ENCODE peak calls at places on chromosomes 13 and 19, in ten cellular contexts. J is astrocyte of the cerebellum, P is neural progenitor cell, Q is uterus, W is right atrium auricular region, Z is lung, V is PC-3, C is GM10248, E is fibroblast of pulmonary artery, S is psoas muscle. A is an unnamed sample.

GRCh38 chr19:6012416-6013170 is 34.7 kb upstream of the RANBP3 start:
- DNase-seq in W (no peak), P (no peak), V (no peak), Q (no peak), S (no peak), Z (no peak), J (no peak), E (no peak), C (no peak), A (no peak)

GRCh38 chr13:73325351-73326214 is 266.8 kb downstream of the KLF5 start:
- DNase-seq in Z (no peak), S (no peak), Q (no peak), V (peak), C (no peak), W (no peak), E (no peak), P (no peak), J (no peak), A (no peak)

GRCh38 chr19:6654347-6655310 is 15.3 kb downstream of the TNFSF14 start:
- DNase-seq in J (no peak), P (no peak), V (no peak), C (peak), E (no peak), Q (no peak), S (no peak), W (no peak), Z (no peak), A (no peak)

GRCh38 chr19:7368456-7368855 is 19.7 kb downstream of the ARHGEF18 start:
- DNase-seq in Q (peak), J (no peak), S (no peak), P (no peak), E (peak), Z (no peak), V (no peak), C (no peak), W (no peak), A (no peak)

GRCh38 chr13:29975287-29975686 is 124.9 kb upstream of the UBL3 start:
- DNase-seq in V (no peak), S (no peak), Q (no peak), P (no peak), J (no peak), E (no peak), W (no peak), Z (no peak), C (no peak), A (no peak)

GRCh38 chr13:44969858-44970484 is 19.3 kb downstream of the NUFIP1 start:
- DNase-seq in Q (no peak), C (no peak), P (peak), W (no peak), S (no peak), E (peak), J (peak), Z (no peak), V (peak), A (no peak)

GRCh38 chr13:73767747-73768315 is 366.4 kb downstream of the KLF12 start:
- DNase-seq in E (no peak), Z (no peak), P (peak), S (no peak), J (no peak), Q (no peak), V (peak), W (no peak), C (no peak), A (no peak)

GRCh38 chr13:102267191-102267590 is 134.7 kb downstream of the FGF14 start:
- DNase-seq in P (no peak), W (no peak), Q (no peak), E (no peak), S (no peak), V (no peak), J (no peak), Z (no peak), C (no peak), A (no peak)

GRCh38 chr19:3366104-3366760 is at the start of gene NFIC:
- DNase-seq in Z (peak), J (peak), P (peak), V (peak), E (peak), W (peak), C (peak), S (peak), Q (peak), A (no peak)

GRCh38 chr13:46726347-46726746 is 70.6 kb downstream of the ESD start:
- DNase-seq in W (no peak), P (no peak), Q (no peak), Z (no peak), J (no peak), V (no peak), C (no peak), E (no peak), S (no peak), A (no peak)

GRCh38 chr19:2333027-2333806 is 4.7 kb downstream of the SPPL2B start:
- DNase-seq in P (no peak), C (no peak), W (no peak), Q (no peak), S (no peak), J (no peak), Z (no peak), V (no peak), E (no peak), A (no peak)

GRCh38 chr19:756232-756631 is 5.3 kb downstream of the MISP start:
- DNase-seq in E (peak), S (no peak), C (no peak), Q (no peak), V (peak), P (no peak), J (no peak), W (no peak), Z (no peak), A (no peak)

GRCh38 chr13:77095288-77095687 is 68.3 kb upstream of the FBXL3 start:
- DNase-seq in Q (no peak), S (no peak), W (no peak), J (no peak), V (no peak), P (no peak), E (no peak), Z (no peak), C (no peak), A (no peak)

GRCh38 chr19:584240-585001 is 5.3 kb upstream of the HCN2 start:
- DNase-seq in Z (no peak), Q (peak), V (peak), W (no peak), S (peak), E (peak), P (peak), C (peak), J (no peak), A (peak)

GRCh38 chr19:31297991-31298390 is 51.2 kb downstream of the TSHZ3 start:
- DNase-seq in V (no peak), S (no peak), E (no peak), Q (no peak), Z (no peak), P (no peak), C (no peak), W (no peak), J (no peak), A (no peak)

GRCh38 chr13:112141643-112142400 is 74.9 kb downstream of the SOX1 start:
- DNase-seq in Z (no peak), C (no peak), V (no peak), S (no peak), Q (no peak), P (no peak), E (no peak), J (no peak), W (no peak), A (no peak)

GRCh38 chr19:2567580-2567979 is 91.7 kb downstream of the GADD45B start:
- DNase-seq in C (no peak), P (no peak), J (no peak), V (no peak), W (peak), Z (no peak), Q (no peak), E (no peak), S (peak), A (no peak)

GRCh38 chr19:53055117-53055516 is 10.6 kb downstream of the ERVV-2 start:
- DNase-seq in J (no peak), Q (no peak), Z (no peak), C (no peak), P (no peak), W (no peak), E (no peak), S (no peak), V (peak), A (no peak)

GRCh38 chr19:17719730-17720486 is 628 bp downstream of the MAP1S start:
- DNase-seq in S (no peak), P (peak), Z (peak), V (peak), E (no peak), J (no peak), C (no peak), W (no peak), Q (no peak), A (peak)

DNA sequence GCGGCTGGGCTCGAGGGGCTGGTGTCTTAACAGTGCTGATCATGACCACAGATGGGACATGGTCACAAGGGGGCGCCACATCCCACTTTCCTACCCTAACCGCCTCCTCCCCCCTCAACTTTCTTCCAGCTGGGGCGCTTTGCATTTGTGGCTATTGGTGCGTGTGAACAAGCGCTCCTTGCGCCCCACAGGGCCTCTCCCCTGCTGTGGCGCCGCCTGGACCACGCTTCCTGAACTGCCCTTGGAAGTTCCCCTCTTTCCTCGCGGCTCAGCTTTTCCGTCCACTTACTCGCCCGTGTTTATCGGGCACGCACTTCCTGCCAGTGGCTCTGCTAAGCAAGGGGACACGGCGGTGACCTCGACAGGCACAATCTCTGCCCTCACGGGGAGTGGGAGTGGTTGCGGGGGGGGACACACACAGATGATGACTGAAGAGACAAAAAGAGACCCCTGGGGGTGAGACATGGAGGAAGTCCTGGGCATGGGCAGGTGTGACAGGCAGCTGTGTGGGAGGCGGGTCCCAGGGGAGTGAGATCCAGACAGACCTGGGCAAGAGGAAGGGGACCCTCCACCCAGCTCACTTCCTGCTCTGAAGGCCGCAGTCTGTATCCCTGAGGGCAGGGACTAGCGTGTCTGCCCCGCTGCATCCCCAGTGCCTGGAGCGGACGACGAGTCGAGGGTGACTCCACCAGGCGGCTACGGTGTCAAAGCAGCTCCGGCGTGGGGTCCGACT is 40.3 kb downstream of the ZNF787 start:
- DNase-seq in Q (peak), V (peak), C (peak), W (peak), Z (peak), P (peak), E (peak), S (peak), J (peak), A (peak)
- TF ChIP-seq CTCF in Q (peak), V (peak), C (peak), W (peak), Z (no peak), P (peak), E (peak), S (peak), J (peak), A (peak)

GRCh38 chr19:51330366-51330765 is 11.6 kb downstream of the VSIG10L start:
- DNase-seq in J (no peak), P (no peak), W (no peak), E (no peak), C (no peak), Z (no peak), Q (no peak), V (no peak), S (no peak), A (no peak)
- TF ChIP-seq CTCF in J (no peak), P (no peak), W (no peak), E (no peak), C (no peak), Z (no peak), Q (no peak), V (no peak), S (no peak), A (no peak)

DNA sequence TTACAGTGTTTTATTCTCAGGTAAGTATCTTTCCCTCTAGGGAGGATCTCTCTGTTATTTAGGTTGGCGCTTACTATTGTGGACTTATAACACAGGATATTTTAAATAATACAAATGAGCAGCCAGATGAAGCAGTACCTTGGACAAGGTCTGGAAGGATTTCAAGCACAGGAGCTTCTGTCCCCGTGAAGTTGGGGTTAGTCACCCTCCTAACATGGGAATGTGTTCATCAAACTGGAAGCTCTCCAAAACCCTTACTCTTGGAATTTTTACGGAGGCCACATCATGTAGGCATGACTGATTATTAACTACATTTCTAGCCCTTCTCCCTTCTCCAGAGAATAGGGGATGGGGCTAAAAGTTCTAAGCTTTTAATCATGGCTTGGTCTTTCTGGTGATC is 38.3 kb upstream of the SPRY2 start:
- DNase-seq in W (no peak), C (no peak), J (no peak), V (peak), Q (no peak), E (peak), S (no peak), Z (no peak), P (no peak), A (no peak)
- TF ChIP-seq CTCF in W (no peak), C (no peak), J (no peak), V (no peak), Q (no peak), E (no peak), S (no peak), Z (no peak), P (no peak), A (no peak)

GRCh38 chr19:48170817-48171347 is 402 bp downstream of the ZSWIM9 start:
- DNase-seq in C (no peak), V (no peak), W (no peak), Q (no peak), S (no peak), Z (no peak), J (no peak), P (peak), E (no peak), A (no peak)

GRCh38 chr19:48168689-48169088 is 1.5 kb downstream of the LIG1 start:
- DNase-seq in J (no peak), Z (no peak), E (no peak), C (no peak), P (no peak), W (no peak), Q (no peak), V (no peak), S (no peak), A (no peak)

GRCh38 chr19:48169585-48169973 is 565 bp downstream of the LIG1 start:
- DNase-seq in W (peak), J (no peak), V (peak), E (peak), S (peak), Z (peak), P (peak), C (peak), Q (peak), A (peak)

GRCh38 chr19:48171584-48172170 is 1.2 kb downstream of the ZSWIM9 start:
- DNase-seq in E (no peak), S (no peak), J (no peak), Q (no peak), Z (no peak), P (no peak), V (no peak), C (no peak), W (no peak), A (no peak)

GRCh38 chr19:48169974-48170803 is at the start of the genes LIG1 and ZSWIM9:
- DNase-seq in V (peak), C (peak), P (peak), Z (peak), E (peak), S (peak), Q (peak), J (peak), W (peak), A (peak)
- TF ChIP-seq CTCF in V (no peak), C (no peak), P (peak), Z (no peak), E (no peak), S (no peak), Q (peak), J (peak), W (no peak), A (no peak)

GRCh38 chr19:58408152-58409009 is at the start of gene ZNF584:
- DNase-seq in V (peak), Q (peak), E (peak), Z (peak), P (peak), W (peak), J (peak), C (peak), S (peak), A (peak)
- TF ChIP-seq CTCF in V (peak), Q (no peak), E (no peak), Z (no peak), P (no peak), W (no peak), J (no peak), C (peak), S (no peak), A (no peak)